ENCODE peak calls at places on chromosomes 3 and 15, in eight cellular contexts. T is uterus, Z is body of pancreas, W is endothelial cell of umbilical vein, Y is ovary, F is upper lobe of left lung, J is Peyer's patch, L is transverse colon. U is an unnamed sample. For H3K36me3, the result is how much of the 10 kb centered on the place peaks cover.

GRCh38 chr15:98154863-98155262 is 194.4 kb downstream of the ARRDC4 start:
- DNase-seq in F (no peak), J (no peak), Y (no peak), T (no peak), W (no peak), Z (no peak), L (no peak), U (no peak)

GRCh38 chr15:100601158-100601557 is 826 bp downstream of the LINS1 start:
- DNase-seq in Y (no peak), T (no peak), W (peak), F (peak), J (no peak), Z (peak), L (no peak), U (no peak)

GRCh38 chr3:192237992-192238608 is 489.2 kb downstream of the FGF12 start:
- DNase-seq in J (no peak), W (no peak), T (no peak), F (no peak), L (no peak), Z (no peak), Y (no peak), U (peak)

GRCh38 chr3:42394579-42395288 is 15.7 kb downstream of the LYZL4 start:
- DNase-seq in L (no peak), Y (no peak), T (no peak), W (no peak), Z (peak), F (no peak), J (no peak), U (no peak)

GRCh38 chr15:31024979-31025378 is 33.6 kb upstream of the MTMR10 start:
- DNase-seq in Z (no peak), J (no peak), T (no peak), F (no peak), Y (no peak), L (no peak), W (peak), U (no peak)

GRCh38 chr3:170780955-170781354 is 89.0 kb downstream of the RPL22L1 start:
- DNase-seq in Y (no peak), Z (no peak), J (no peak), F (no peak), W (no peak), T (no peak), L (no peak), U (no peak)

GRCh38 chr3:188294113-188294512 is 140.2 kb downstream of the LPP start:
- DNase-seq in J (no peak), W (no peak), Z (no peak), T (no peak), L (no peak), F (no peak), Y (no peak), U (no peak)

GRCh38 chr15:62691008-62691407 is 351.5 kb upstream of the TPM1 start:
- DNase-seq in W (no peak), Y (no peak), F (no peak), T (no peak), L (no peak), J (no peak), Z (no peak), U (no peak)

GRCh38 chr15:45162771-45163507 is 24.8 kb downstream of the SHF start:
- DNase-seq in L (peak), T (peak), Z (peak), W (peak), J (peak), F (peak), Y (peak), U (peak)

GRCh38 chr3:139532996-139533395 is 6.5 kb downstream of the RBP1 start:
- DNase-seq in J (no peak), F (no peak), W (peak), Z (no peak), L (no peak), T (no peak), Y (no peak), U (no peak)

GRCh38 chr3:36932979-36933378 is 11.9 kb downstream of the TRANK1 start:
- DNase-seq in Z (no peak), F (no peak), L (no peak), Y (no peak), J (no peak), T (no peak), W (no peak), U (no peak)

GRCh38 chr3:73520931-73521461 is 103.7 kb downstream of the PDZRN3 start:
- DNase-seq in W (no peak), T (peak), J (no peak), Y (no peak), L (peak), F (no peak), Z (peak), U (no peak)

DNA sequence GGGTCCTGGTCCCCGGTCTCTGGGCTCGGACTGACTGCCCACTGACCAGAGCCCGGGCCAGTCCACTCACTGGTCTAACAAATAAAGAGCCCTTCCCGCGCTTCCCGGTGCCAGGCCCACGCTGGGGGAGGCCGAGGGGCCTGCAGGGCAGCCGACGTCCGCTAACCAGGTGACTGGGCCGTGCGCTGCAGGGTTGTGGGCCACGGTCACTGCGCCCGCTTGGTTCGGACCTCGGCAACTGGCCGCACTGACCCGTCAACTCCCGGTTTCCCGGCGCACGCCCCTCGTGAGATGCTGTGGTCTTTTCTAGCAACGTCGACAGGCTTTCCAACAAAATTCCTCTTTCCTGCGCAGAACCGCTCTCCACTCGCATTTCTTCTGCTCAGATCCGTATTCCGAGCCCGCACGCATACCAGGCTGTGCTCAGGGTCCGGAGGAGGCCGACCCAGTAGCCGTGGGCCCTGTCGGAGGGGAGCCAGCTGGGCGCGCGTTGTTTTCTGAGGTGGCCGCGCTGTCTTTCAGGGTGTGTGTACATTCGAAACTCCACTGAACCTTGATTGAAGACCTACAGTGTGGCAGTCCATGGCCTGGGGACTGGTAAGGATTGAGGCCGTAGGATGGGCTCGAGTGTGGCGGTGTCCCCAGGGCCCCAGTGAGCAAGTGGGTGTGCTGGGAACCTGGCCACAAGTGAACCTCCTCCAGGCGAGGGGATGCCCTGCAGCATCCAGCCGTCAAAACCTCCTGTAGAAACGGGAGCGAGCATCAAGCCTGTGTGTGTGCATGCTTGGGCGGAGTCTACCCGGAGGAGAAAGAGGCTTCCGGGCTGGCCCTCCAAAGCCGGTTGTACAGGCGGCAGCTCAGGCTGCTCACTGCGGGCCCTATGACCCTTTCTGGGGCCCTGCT is 875 bp upstream of the NT5DC2 start:
- DNase-seq in Z (no peak), Y (peak), F (peak), W (no peak), J (peak), T (peak), L (no peak), U (peak)
- H3K4me3 ChIP-seq in Z (peak), Y (peak), F (peak), W (no peak), J (peak), T (peak), L (peak), U (peak)

GRCh38 chr3:152474585-152474984 is 205.9 kb downstream of the MBNL1 start:
- DNase-seq in L (no peak), Y (peak), W (peak), J (no peak), Z (peak), T (peak), F (no peak), U (no peak)

GRCh38 chr3:152470893-152471292 is 202.2 kb downstream of the MBNL1 start:
- DNase-seq in J (no peak), F (no peak), Z (no peak), Y (no peak), W (no peak), L (no peak), T (no peak), U (no peak)

GRCh38 chr3:152471814-152472605 is 203.3 kb downstream of the MBNL1 start:
- DNase-seq in T (peak), Y (peak), J (no peak), Z (peak), W (peak), L (peak), F (peak), U (peak)

GRCh38 chr3:152470095-152470494 is 201.4 kb downstream of the MBNL1 start:
- DNase-seq in J (no peak), F (no peak), T (no peak), W (no peak), L (no peak), Y (no peak), Z (no peak), U (no peak)

GRCh38 chr3:152472606-152472954 is 203.9 kb downstream of the MBNL1 start:
- DNase-seq in Z (no peak), L (no peak), T (no peak), W (no peak), J (no peak), F (no peak), Y (no peak), U (no peak)
- TF ChIP-seq POLR2A in Z (no peak), L (no peak), T (no peak), W (no peak), J (no peak), F (no peak), Y (no peak), U (no peak)

GRCh38 chr15:60355148-60355857 is 42.5 kb downstream of the ANXA2 start:
- DNase-seq in W (no peak), J (no peak), Y (no peak), F (no peak), L (no peak), Z (no peak), T (no peak), U (no peak)

GRCh38 chr15:60350121-60350520 is 47.7 kb downstream of the ANXA2 start:
- DNase-seq in Y (no peak), F (no peak), Z (no peak), W (no peak), T (no peak), J (no peak), L (no peak), U (no peak)

GRCh38 chr15:60352525-60352924 is 45.3 kb downstream of the ANXA2 start:
- DNase-seq in T (no peak), F (no peak), L (no peak), Y (no peak), W (no peak), J (no peak), Z (no peak), U (no peak)

GRCh38 chr15:60351066-60351465 is 46.7 kb downstream of the ANXA2 start:
- DNase-seq in Y (no peak), L (no peak), T (no peak), F (no peak), Z (no peak), W (no peak), J (no peak), U (no peak)

DNA sequence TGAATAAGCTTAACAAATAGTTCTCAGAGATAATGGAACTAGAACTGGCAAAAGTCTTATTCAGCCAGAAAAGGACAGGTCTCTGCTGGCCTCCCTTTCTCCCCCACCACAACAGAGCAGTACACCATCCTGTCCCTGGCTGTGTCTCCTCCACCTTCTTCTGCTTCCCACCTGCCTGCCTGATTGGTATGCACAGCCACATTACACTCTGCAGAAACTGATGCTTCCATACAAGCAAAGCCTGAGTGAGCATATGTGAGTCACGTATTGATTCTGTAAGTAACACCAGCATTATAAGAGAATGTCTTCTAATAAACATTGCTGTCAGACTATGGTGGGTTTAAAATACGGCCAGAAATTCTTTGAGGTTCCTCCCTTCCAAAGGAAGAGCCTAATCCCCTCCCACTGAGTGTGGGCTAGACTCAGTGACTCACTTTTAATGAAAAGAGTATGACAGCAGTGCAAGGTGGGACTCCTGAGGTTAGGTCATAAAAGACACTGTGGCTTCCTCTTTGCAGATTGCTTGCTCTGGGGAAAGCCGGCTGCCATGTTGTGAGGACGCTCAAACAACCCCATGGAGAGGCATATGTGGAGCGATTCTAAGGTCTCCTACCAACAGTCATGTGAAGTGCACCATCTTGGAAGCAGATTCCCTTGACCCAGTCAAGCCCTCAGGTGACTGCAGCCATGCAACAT is 44.4 kb downstream of the ANXA2 start:
- DNase-seq in F (no peak), Z (no peak), Y (no peak), J (no peak), W (no peak), T (no peak), L (no peak), U (no peak)
- H3K36me3 ChIP-seq in F (under half), Z (half or more), Y (under half), J (under half), W (half or more), T (under half), L (half or more), U (under half)

DNA sequence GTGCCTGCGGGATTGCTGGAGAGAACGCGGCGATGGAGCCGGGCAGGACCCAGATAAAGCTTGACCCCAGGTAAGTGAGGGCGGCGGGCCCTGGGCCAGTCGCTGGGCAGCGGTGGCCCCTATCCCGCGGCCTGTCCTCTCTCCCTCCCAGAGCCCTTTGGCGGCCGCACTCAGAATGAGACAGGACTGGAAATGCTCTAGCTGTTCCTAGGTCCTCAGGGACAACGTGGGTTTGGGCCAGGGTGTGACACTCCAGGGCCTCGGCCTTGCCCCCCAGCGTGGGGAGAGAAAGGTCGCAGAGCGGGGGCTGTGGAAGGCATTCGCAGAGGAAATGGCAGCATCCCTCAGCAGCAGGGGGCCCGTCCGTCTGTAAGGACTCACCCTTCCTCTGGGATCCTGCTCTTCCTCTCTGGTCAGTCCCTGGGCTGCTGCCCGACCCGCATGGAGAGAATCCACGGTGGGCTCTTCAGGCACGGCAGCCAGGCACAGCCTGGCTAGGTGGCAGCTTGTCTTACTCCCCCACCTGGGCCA is 412 bp downstream of the SLC51A start:
- DNase-seq in L (no peak), W (no peak), Z (no peak), Y (no peak), J (no peak), T (no peak), F (no peak), U (no peak)
- H3K4me3 ChIP-seq in L (no peak), W (no peak), Z (no peak), Y (no peak), J (peak), T (no peak), F (peak), U (no peak)

GRCh38 chr3:38139191-38139590 is 730 bp downstream of the MYD88 start:
- DNase-seq in F (no peak), W (no peak), T (no peak), L (no peak), J (no peak), Y (no peak), Z (no peak), U (no peak)

GRCh38 chr3:38136807-38137614 is at the start of gene ACAA1:
- DNase-seq in Z (peak), W (peak), L (peak), J (peak), Y (peak), T (peak), F (peak), U (peak)

GRCh38 chr3:38139652-38140051 is 1.2 kb downstream of the MYD88 start:
- DNase-seq in J (no peak), T (no peak), F (no peak), Z (no peak), W (no peak), L (no peak), Y (no peak), U (no peak)

GRCh38 chr3:38137615-38138346 is 680 bp upstream of the MYD88 start:
- DNase-seq in T (peak), L (peak), Z (no peak), J (no peak), W (peak), F (no peak), Y (no peak), U (no peak)

DNA sequence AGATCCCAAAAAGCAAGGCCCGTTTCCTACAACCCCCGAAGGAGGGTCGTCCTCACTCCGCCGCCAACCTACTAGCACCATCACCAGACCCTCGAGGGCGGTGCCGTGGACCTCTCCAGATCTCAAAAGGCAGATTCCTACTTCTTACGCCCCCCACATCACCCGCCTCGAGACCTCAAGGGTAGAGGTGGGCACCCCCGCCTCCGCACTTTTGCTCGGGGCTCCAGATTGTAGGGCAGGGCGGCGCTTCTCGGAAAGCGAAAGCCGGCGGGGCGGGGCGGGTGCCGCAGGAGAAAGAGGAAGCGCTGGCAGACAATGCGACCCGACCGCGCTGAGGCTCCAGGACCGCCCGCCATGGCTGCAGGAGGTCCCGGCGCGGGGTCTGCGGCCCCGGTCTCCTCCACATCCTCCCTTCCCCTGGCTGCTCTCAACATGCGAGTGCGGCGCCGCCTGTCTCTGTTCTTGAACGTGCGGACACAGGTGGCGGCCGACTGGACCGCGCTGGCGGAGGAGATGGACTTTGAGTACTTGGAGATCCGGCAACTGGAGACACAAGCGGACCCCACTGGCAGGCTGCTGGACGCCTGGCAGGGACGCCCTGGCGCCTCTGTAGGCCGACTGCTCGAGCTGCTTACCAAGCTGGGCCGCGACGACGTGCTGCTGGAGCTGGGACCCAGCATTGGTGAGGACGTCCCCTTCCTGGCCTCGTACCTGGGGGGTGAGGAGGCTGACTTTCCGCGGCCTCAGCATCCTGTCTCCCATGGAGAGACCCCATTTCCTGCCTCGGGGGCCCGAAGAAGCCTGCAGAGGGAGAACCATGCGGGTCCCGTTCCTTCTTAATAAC is at the start of gene MYD88:
- DNase-seq in F (peak), J (peak), W (peak), Z (peak), Y (peak), T (peak), L (peak), U (peak)
- TF ChIP-seq POLR2A in F (peak), J (peak), W (peak), Z (peak), Y (peak), T (peak), L (peak), U (no peak)

DNA sequence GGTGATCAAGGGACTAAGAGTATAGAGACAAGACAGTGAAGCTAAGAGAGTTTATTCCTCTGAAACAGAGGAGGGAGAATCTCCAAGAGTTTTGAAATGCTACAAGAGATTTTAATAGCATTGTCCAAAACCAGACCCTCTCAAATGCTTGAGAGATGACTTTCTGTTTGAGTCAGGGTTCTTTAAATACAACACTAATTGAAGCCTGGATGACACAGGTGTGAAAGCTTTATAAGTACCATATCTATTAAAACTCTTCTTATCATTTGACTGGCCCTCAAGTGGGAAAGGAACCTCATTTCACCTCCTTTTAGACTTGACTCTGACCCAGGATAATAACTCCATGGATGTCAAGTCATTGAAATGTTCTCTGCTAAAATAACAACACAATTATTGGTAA is 5.6 kb downstream of the COL8A1 start:
- DNase-seq in J (no peak), T (no peak), L (no peak), F (no peak), Y (no peak), Z (no peak), W (no peak), U (no peak)
- H3K36me3 ChIP-seq in J (under half), T (under half), L (under half), F (under half), Y (under half), Z (under half), W (under half), U (under half)

DNA sequence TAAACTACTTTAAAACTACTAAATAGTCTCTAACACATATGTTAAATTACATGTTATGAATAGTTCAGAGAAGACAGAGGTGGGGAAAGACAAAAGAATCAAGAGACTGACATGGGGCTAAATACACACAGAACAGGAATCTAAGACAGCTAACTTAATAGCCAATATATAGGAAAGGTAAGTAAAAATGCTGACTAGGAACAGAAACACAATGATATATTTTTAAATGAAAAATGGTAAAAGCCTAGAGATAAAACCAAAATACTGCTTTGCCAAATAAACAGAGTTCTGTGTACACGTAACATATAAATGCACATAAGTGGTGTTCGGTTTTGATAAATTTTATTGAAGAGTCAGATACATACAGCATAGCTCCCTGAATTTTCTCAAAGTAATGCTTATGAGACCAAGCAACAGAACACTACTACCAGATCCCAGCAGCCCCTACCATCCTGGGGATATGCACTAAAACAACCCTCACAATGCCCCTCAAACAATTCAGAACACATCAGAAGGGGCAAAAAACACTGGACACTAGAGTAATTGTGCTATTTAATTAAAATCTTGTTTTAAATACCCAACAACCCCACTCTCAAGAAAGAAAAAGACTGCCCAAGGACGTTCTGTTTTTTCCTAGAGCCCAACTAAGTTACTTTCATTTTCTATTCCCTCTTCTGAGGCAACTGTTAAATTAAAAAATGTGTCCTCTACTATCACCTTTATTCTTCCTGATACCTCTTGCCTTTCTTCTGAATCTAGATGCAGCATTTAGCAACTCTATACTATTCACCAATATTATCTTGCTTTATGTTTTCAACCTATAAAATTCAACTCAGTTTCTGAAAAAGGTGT is 121.1 kb downstream of the ADAM10 start:
- DNase-seq in W (peak), F (no peak), Z (no peak), Y (no peak), T (no peak), J (no peak), L (no peak), U (no peak)
- H3K4me3 ChIP-seq in W (peak), F (peak), Z (no peak), Y (peak), T (peak), J (no peak), L (no peak), U (peak)

U was measured in heart left ventricle.